ENCODE peak calls at places on chromosomes 3 and 15, in ten cellular contexts. One of them, this sample, is unnamed.

GRCh38 chr3:64399205-64399800 is 174.0 kb upstream of the PRICKLE2 start:
- DNase-seq in GM12865: peak
- DNase-seq in psoas muscle: no peak
- DNase-seq in coronary artery: no peak
- DNase-seq in DND-41: no peak
- DNase-seq in fibroblast of pulmonary artery: peak
- DNase-seq in astrocyte of the spinal cord: peak
- DNase-seq in WERI-Rb-1: peak
- DNase-seq in foreskin fibroblast: peak
- DNase-seq in MM.1S: peak
- DNase-seq in this sample: peak

GRCh38 chr3:127196002-127196401 is 3.1 kb downstream of the PRR23E start:
- DNase-seq in GM12865: no peak
- DNase-seq in psoas muscle: no peak
- DNase-seq in coronary artery: no peak
- DNase-seq in DND-41: no peak
- DNase-seq in fibroblast of pulmonary artery: no peak
- DNase-seq in astrocyte of the spinal cord: no peak
- DNase-seq in WERI-Rb-1: no peak
- DNase-seq in foreskin fibroblast: no peak
- DNase-seq in MM.1S: no peak
- DNase-seq in this sample: no peak

GRCh38 chr3:184540777-184541681 is 20.6 kb upstream of the EPHB3 start:
- DNase-seq in GM12865: peak
- DNase-seq in psoas muscle: no peak
- DNase-seq in coronary artery: peak
- DNase-seq in DND-41: peak
- DNase-seq in fibroblast of pulmonary artery: peak
- DNase-seq in astrocyte of the spinal cord: peak
- DNase-seq in WERI-Rb-1: peak
- DNase-seq in foreskin fibroblast: no peak
- DNase-seq in MM.1S: peak
- DNase-seq in this sample: peak

GRCh38 chr15:26866298-26867198 is at the start of gene GABRA5:
- DNase-seq in GM12865: no peak
- DNase-seq in psoas muscle: no peak
- DNase-seq in coronary artery: no peak
- DNase-seq in DND-41: no peak
- DNase-seq in fibroblast of pulmonary artery: peak
- DNase-seq in astrocyte of the spinal cord: peak
- DNase-seq in WERI-Rb-1: peak
- DNase-seq in foreskin fibroblast: no peak
- DNase-seq in MM.1S: no peak
- DNase-seq in this sample: peak

GRCh38 chr3:187997490-187997889 is 156.5 kb upstream of the LPP start:
- DNase-seq in GM12865: no peak
- DNase-seq in psoas muscle: no peak
- DNase-seq in coronary artery: no peak
- DNase-seq in DND-41: no peak
- DNase-seq in fibroblast of pulmonary artery: no peak
- DNase-seq in astrocyte of the spinal cord: no peak
- DNase-seq in WERI-Rb-1: no peak
- DNase-seq in foreskin fibroblast: no peak
- DNase-seq in MM.1S: no peak
- DNase-seq in this sample: peak

GRCh38 chr3:58731673-58732072 is 65.1 kb upstream of the FAM3D start:
- DNase-seq in GM12865: no peak
- DNase-seq in psoas muscle: no peak
- DNase-seq in coronary artery: no peak
- DNase-seq in DND-41: no peak
- DNase-seq in fibroblast of pulmonary artery: no peak
- DNase-seq in astrocyte of the spinal cord: no peak
- DNase-seq in WERI-Rb-1: no peak
- DNase-seq in foreskin fibroblast: no peak
- DNase-seq in MM.1S: no peak
- DNase-seq in this sample: no peak

GRCh38 chr15:46365612-46366011 is 730.8 kb downstream of the SQOR start:
- DNase-seq in GM12865: no peak
- DNase-seq in psoas muscle: peak
- DNase-seq in coronary artery: no peak
- DNase-seq in DND-41: no peak
- DNase-seq in fibroblast of pulmonary artery: peak
- DNase-seq in astrocyte of the spinal cord: peak
- DNase-seq in WERI-Rb-1: no peak
- DNase-seq in foreskin fibroblast: peak
- DNase-seq in MM.1S: no peak
- DNase-seq in this sample: no peak

GRCh38 chr3:138717348-138717747 is 108.8 kb downstream of the FAIM start:
- DNase-seq in GM12865: peak
- DNase-seq in psoas muscle: no peak
- DNase-seq in coronary artery: no peak
- DNase-seq in DND-41: no peak
- DNase-seq in fibroblast of pulmonary artery: no peak
- DNase-seq in astrocyte of the spinal cord: no peak
- DNase-seq in WERI-Rb-1: no peak
- DNase-seq in foreskin fibroblast: no peak
- DNase-seq in MM.1S: no peak
- DNase-seq in this sample: no peak

GRCh38 chr3:159852821-159853505 is 135.7 kb upstream of the IL12A start:
- DNase-seq in GM12865: no peak
- DNase-seq in psoas muscle: peak
- DNase-seq in coronary artery: peak
- DNase-seq in DND-41: no peak
- DNase-seq in fibroblast of pulmonary artery: peak
- DNase-seq in astrocyte of the spinal cord: peak
- DNase-seq in WERI-Rb-1: peak
- DNase-seq in foreskin fibroblast: peak
- DNase-seq in MM.1S: peak
- DNase-seq in this sample: peak
- H3K4me3 ChIP-seq in GM12865: no peak
- H3K4me3 ChIP-seq in psoas muscle: peak
- H3K4me3 ChIP-seq in coronary artery: peak
- H3K4me3 ChIP-seq in DND-41: no peak
- H3K4me3 ChIP-seq in fibroblast of pulmonary artery: peak
- H3K4me3 ChIP-seq in astrocyte of the spinal cord: no peak
- H3K4me3 ChIP-seq in WERI-Rb-1: no peak
- H3K4me3 ChIP-seq in foreskin fibroblast: no peak
- H3K4me3 ChIP-seq in MM.1S: peak
- H3K4me3 ChIP-seq in this sample: no peak

DNA sequence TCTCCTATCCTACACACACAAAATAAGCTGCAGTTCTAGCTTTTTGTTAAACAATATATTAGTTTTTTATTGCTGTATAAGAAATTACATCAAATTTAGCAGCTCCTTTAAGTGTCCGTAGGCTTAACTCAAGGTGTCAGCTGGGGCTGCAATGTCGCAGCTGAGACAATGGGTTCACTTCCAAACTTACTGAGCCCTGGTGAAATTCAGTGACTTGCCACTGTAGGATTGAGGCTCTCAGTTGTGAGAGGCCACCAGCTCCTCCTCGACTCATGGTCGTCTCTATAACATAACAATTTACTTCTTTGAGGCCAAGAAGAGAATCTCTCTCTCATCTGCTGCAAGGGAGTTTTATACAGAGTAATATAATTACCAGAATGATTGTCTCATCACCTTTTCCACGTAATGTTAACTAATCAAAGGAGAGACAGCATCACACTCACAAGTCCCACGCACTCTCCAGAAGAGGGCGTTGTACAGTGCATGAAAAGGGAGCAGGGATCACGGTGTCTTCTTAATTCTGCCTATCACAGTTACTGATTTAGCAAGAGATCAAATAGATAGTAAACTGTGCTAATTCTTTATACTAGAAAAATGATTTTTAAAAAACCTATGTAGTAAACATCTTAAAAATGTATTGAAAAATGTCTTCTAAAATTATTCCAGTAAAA is 735.6 kb upstream of the GBE1 start:
- DNase-seq in GM12865: peak
- DNase-seq in psoas muscle: no peak
- DNase-seq in coronary artery: no peak
- DNase-seq in DND-41: no peak
- DNase-seq in fibroblast of pulmonary artery: no peak
- DNase-seq in astrocyte of the spinal cord: no peak
- DNase-seq in WERI-Rb-1: peak
- DNase-seq in foreskin fibroblast: no peak
- DNase-seq in MM.1S: no peak
- DNase-seq in this sample: peak
- TF ChIP-seq CTCF in GM12865: peak
- TF ChIP-seq CTCF in psoas muscle: no peak
- TF ChIP-seq CTCF in coronary artery: no peak
- TF ChIP-seq CTCF in DND-41: peak
- TF ChIP-seq CTCF in fibroblast of pulmonary artery: no peak
- TF ChIP-seq CTCF in astrocyte of the spinal cord: no peak
- TF ChIP-seq CTCF in WERI-Rb-1: peak
- TF ChIP-seq CTCF in foreskin fibroblast: no peak
- TF ChIP-seq CTCF in MM.1S: no peak
- TF ChIP-seq CTCF in this sample: peak

GRCh38 chr3:160127308-160127707 is 97.9 kb upstream of the C3orf80 start:
- DNase-seq in GM12865: peak
- DNase-seq in psoas muscle: no peak
- DNase-seq in coronary artery: no peak
- DNase-seq in DND-41: no peak
- DNase-seq in fibroblast of pulmonary artery: no peak
- DNase-seq in astrocyte of the spinal cord: no peak
- DNase-seq in WERI-Rb-1: no peak
- DNase-seq in foreskin fibroblast: no peak
- DNase-seq in MM.1S: no peak
- DNase-seq in this sample: peak

GRCh38 chr3:160132226-160132625 is 93.0 kb upstream of the C3orf80 start:
- DNase-seq in GM12865: no peak
- DNase-seq in psoas muscle: no peak
- DNase-seq in coronary artery: no peak
- DNase-seq in DND-41: no peak
- DNase-seq in fibroblast of pulmonary artery: no peak
- DNase-seq in astrocyte of the spinal cord: no peak
- DNase-seq in WERI-Rb-1: no peak
- DNase-seq in foreskin fibroblast: no peak
- DNase-seq in MM.1S: no peak
- DNase-seq in this sample: no peak

GRCh38 chr3:160130950-160131349 is 94.3 kb upstream of the C3orf80 start:
- DNase-seq in GM12865: no peak
- DNase-seq in psoas muscle: no peak
- DNase-seq in coronary artery: no peak
- DNase-seq in DND-41: no peak
- DNase-seq in fibroblast of pulmonary artery: peak
- DNase-seq in astrocyte of the spinal cord: peak
- DNase-seq in WERI-Rb-1: no peak
- DNase-seq in foreskin fibroblast: peak
- DNase-seq in MM.1S: no peak
- DNase-seq in this sample: peak

GRCh38 chr3:160128086-160128485 is 97.1 kb upstream of the C3orf80 start:
- DNase-seq in GM12865: peak
- DNase-seq in psoas muscle: no peak
- DNase-seq in coronary artery: no peak
- DNase-seq in DND-41: no peak
- DNase-seq in fibroblast of pulmonary artery: no peak
- DNase-seq in astrocyte of the spinal cord: no peak
- DNase-seq in WERI-Rb-1: no peak
- DNase-seq in foreskin fibroblast: no peak
- DNase-seq in MM.1S: no peak
- DNase-seq in this sample: no peak

DNA sequence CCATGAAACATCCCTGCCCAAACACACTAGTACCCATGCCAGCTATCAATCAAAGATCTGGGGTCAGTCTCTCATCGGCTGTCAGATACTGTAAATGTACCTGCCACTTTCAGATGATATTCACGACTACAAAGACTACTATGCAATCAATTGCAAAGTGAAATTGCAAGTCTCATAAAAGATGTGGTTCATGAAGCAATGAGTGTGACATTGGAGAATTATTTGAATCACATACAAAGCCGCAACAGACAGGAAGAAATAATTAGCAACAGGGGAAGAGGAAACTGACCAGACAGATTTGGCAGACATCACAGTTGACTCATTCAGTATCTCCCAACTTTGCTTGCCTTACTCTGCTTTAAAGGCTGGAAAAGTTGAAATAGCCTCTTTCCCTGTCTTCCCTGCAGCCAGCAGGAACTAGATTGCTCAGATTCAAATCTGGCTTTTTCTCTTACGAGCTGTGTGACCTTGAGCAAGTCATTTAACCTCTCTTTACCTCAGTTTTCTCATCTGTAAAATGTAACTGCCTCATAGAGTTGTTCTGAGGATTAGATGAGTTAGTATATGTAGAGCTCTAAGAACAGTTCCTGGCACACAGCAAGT is 95.7 kb upstream of the C3orf80 start:
- DNase-seq in GM12865: peak
- DNase-seq in psoas muscle: no peak
- DNase-seq in coronary artery: no peak
- DNase-seq in DND-41: no peak
- DNase-seq in fibroblast of pulmonary artery: peak
- DNase-seq in astrocyte of the spinal cord: peak
- DNase-seq in WERI-Rb-1: no peak
- DNase-seq in foreskin fibroblast: peak
- DNase-seq in MM.1S: no peak
- DNase-seq in this sample: peak
- H3K4me3 ChIP-seq in GM12865: no peak
- H3K4me3 ChIP-seq in psoas muscle: no peak
- H3K4me3 ChIP-seq in coronary artery: no peak
- H3K4me3 ChIP-seq in DND-41: no peak
- H3K4me3 ChIP-seq in fibroblast of pulmonary artery: no peak
- H3K4me3 ChIP-seq in astrocyte of the spinal cord: no peak
- H3K4me3 ChIP-seq in WERI-Rb-1: no peak
- H3K4me3 ChIP-seq in foreskin fibroblast: no peak
- H3K4me3 ChIP-seq in MM.1S: no peak
- H3K4me3 ChIP-seq in this sample: no peak

GRCh38 chr15:64013179-64014043 is 32.9 kb downstream of the DAPK2 start:
- DNase-seq in GM12865: no peak
- DNase-seq in psoas muscle: no peak
- DNase-seq in coronary artery: no peak
- DNase-seq in DND-41: no peak
- DNase-seq in fibroblast of pulmonary artery: no peak
- DNase-seq in astrocyte of the spinal cord: no peak
- DNase-seq in WERI-Rb-1: no peak
- DNase-seq in foreskin fibroblast: no peak
- DNase-seq in MM.1S: no peak
- DNase-seq in this sample: peak

GRCh38 chr15:64008177-64008576 is 38.1 kb downstream of the DAPK2 start:
- DNase-seq in GM12865: no peak
- DNase-seq in psoas muscle: no peak
- DNase-seq in coronary artery: no peak
- DNase-seq in DND-41: no peak
- DNase-seq in fibroblast of pulmonary artery: no peak
- DNase-seq in astrocyte of the spinal cord: no peak
- DNase-seq in WERI-Rb-1: no peak
- DNase-seq in foreskin fibroblast: no peak
- DNase-seq in MM.1S: no peak
- DNase-seq in this sample: no peak

GRCh38 chr15:64009241-64009640 is 37.0 kb downstream of the DAPK2 start:
- DNase-seq in GM12865: peak
- DNase-seq in psoas muscle: peak
- DNase-seq in coronary artery: no peak
- DNase-seq in DND-41: no peak
- DNase-seq in fibroblast of pulmonary artery: peak
- DNase-seq in astrocyte of the spinal cord: no peak
- DNase-seq in WERI-Rb-1: no peak
- DNase-seq in foreskin fibroblast: no peak
- DNase-seq in MM.1S: no peak
- DNase-seq in this sample: peak

GRCh38 chr15:64009798-64010241 is 36.5 kb downstream of the DAPK2 start:
- DNase-seq in GM12865: peak
- DNase-seq in psoas muscle: no peak
- DNase-seq in coronary artery: no peak
- DNase-seq in DND-41: no peak
- DNase-seq in fibroblast of pulmonary artery: no peak
- DNase-seq in astrocyte of the spinal cord: peak
- DNase-seq in WERI-Rb-1: no peak
- DNase-seq in foreskin fibroblast: peak
- DNase-seq in MM.1S: no peak
- DNase-seq in this sample: peak

DNA sequence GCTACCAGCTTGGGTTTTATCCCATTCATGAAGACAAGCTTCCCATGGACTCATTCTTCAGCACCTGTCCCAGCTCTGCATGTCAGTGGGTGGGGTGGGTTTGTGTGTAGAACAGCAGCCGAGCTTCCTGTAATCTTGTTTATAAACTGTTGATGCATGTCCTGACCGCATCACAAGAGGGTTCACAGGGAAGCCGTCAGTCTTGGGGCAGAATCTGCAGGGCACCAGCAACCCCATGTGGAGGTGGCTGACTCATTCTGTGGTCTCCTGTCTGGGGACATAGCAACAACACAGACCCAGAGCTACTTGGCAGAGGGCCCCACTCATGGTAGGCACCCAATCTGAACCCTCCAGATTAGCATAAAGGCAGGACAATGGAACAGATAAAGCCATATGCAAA is 35.6 kb downstream of the DAPK2 start:
- DNase-seq in GM12865: peak
- DNase-seq in psoas muscle: peak
- DNase-seq in coronary artery: no peak
- DNase-seq in DND-41: peak
- DNase-seq in fibroblast of pulmonary artery: peak
- DNase-seq in astrocyte of the spinal cord: peak
- DNase-seq in WERI-Rb-1: no peak
- DNase-seq in foreskin fibroblast: peak
- DNase-seq in MM.1S: no peak
- DNase-seq in this sample: peak
- TF ChIP-seq CTCF in GM12865: peak
- TF ChIP-seq CTCF in psoas muscle: no peak
- TF ChIP-seq CTCF in coronary artery: no peak
- TF ChIP-seq CTCF in DND-41: no peak
- TF ChIP-seq CTCF in fibroblast of pulmonary artery: no peak
- TF ChIP-seq CTCF in astrocyte of the spinal cord: no peak
- TF ChIP-seq CTCF in WERI-Rb-1: no peak
- TF ChIP-seq CTCF in foreskin fibroblast: no peak
- TF ChIP-seq CTCF in MM.1S: no peak
- TF ChIP-seq CTCF in this sample: no peak